ENCODE peak calls at places on chromosomes 1 and 21, in seven cellular contexts. J is putamen, P is NCI-H1105 treated with DMSO at 0.1 percent for 48 hours, L is cardiac muscle cell, T is Calu3, G is pancreas, B is amniotic stem cell. V is an unnamed sample.

GRCh38 chr1:234600418-234601216 is 9.4 kb downstream of the IRF2BP2 start:
- DNase-seq in J (peak), P (peak), L (no peak), T (peak), G (no peak), B (no peak), V (no peak)

GRCh38 chr1:19066248-19066873 is 109.9 kb upstream of the IFFO2 start:
- DNase-seq in J (no peak), P (no peak), L (peak), T (no peak), G (peak), B (no peak), V (no peak)

GRCh38 chr1:227922501-227923352 is 25.0 kb downstream of the WNT9A start:
- DNase-seq in J (no peak), P (no peak), L (no peak), T (no peak), G (peak), B (no peak), V (no peak)

GRCh38 chr1:110011527-110012041 is 22.8 kb upstream of the STRIP1 start:
- DNase-seq in J (no peak), P (peak), L (peak), T (peak), G (no peak), B (no peak), V (peak)

GRCh38 chr1:213070399-213070798 is 19.4 kb downstream of the RPS6KC1 start:
- DNase-seq in J (no peak), P (no peak), L (no peak), T (peak), G (no peak), B (peak), V (peak)

GRCh38 chr1:162561616-162562451 is at the start of gene UAP1:
- DNase-seq in J (no peak), P (no peak), L (no peak), T (no peak), G (no peak), B (no peak), V (peak)

GRCh38 chr1:151989131-151989868 is 4.4 kb downstream of the S100A10 start:
- DNase-seq in J (no peak), P (no peak), L (no peak), T (peak), G (peak), B (peak), V (peak)

GRCh38 chr21:35342440-35342839 is 293.3 kb upstream of the RUNX1 start:
- DNase-seq in J (no peak), P (no peak), L (no peak), T (peak), G (no peak), B (no peak), V (no peak)

GRCh38 chr1:211603191-211603701 is 24.3 kb upstream of the SLC30A1 start:
- DNase-seq in J (no peak), P (no peak), L (no peak), T (no peak), G (no peak), B (no peak), V (peak)

GRCh38 chr1:156813750-156814570 is 2.7 kb downstream of the SH2D2A start:
- DNase-seq in J (no peak), P (peak), L (peak), T (peak), G (peak), B (no peak), V (peak)

GRCh38 chr21:33747420-33747819 is 105.1 kb downstream of the ITSN1 start:
- DNase-seq in J (no peak), P (no peak), L (no peak), T (no peak), G (no peak), B (no peak), V (no peak)

GRCh38 chr1:41371630-41372599 is 10.7 kb downstream of the FOXO6 start:
- DNase-seq in J (peak), P (peak), L (peak), T (peak), G (peak), B (no peak), V (peak)

GRCh38 chr1:32906652-32907051 is 5.5 kb upstream of the TMEM54 start:
- DNase-seq in J (no peak), P (no peak), L (no peak), T (no peak), G (no peak), B (no peak), V (no peak)

GRCh38 chr21:37073417-37074194 is 552 bp downstream of the TTC3 start:
- DNase-seq in J (peak), P (peak), L (peak), T (peak), G (peak), B (no peak), V (peak)

GRCh38 chr1:234659538-234659937 is 49.6 kb upstream of the IRF2BP2 start:
- DNase-seq in J (no peak), P (no peak), L (no peak), T (peak), G (no peak), B (peak), V (peak)

GRCh38 chr1:9477535-9477934 is 61.7 kb upstream of the SLC25A33 start:
- DNase-seq in J (no peak), P (no peak), L (no peak), T (no peak), G (no peak), B (no peak), V (no peak)

GRCh38 chr1:210496063-210496462 is 167.4 kb downstream of the HHAT start:
- DNase-seq in J (peak), P (no peak), L (no peak), T (no peak), G (no peak), B (peak), V (peak)

GRCh38 chr1:27614625-27615344 is 10.8 kb upstream of the AHDC1 start:
- DNase-seq in J (no peak), P (no peak), L (peak), T (no peak), G (no peak), B (no peak), V (no peak)

GRCh38 chr1:4585216-4585615 is 69.2 kb upstream of the AJAP1 start:
- DNase-seq in J (no peak), P (no peak), L (no peak), T (peak), G (no peak), B (no peak), V (no peak)

GRCh38 chr1:67738401-67738800 is 53.4 kb downstream of the GADD45A start:
- DNase-seq in J (no peak), P (no peak), L (peak), T (no peak), G (no peak), B (no peak), V (no peak)

GRCh38 chr1:200793677-200794076 is 55.0 kb downstream of the CAMSAP2 start:
- DNase-seq in J (no peak), P (peak), L (no peak), T (no peak), G (no peak), B (no peak), V (no peak)